ENCODE peak calls at places on chromosomes 13 and 19, in five cellular contexts. S is tibial nerve, N is upper lobe of right lung, F is esophagus muscularis mucosa, W is heart left ventricle. B is an unnamed sample. For H3K36me3, the result is how much of the 10 kb centered on the place peaks cover.

GRCh38 chr13:74134777-74135305 is 637 bp upstream of the KLF12 start:
- DNase-seq in F (peak), S (peak), N (peak), W (peak), B (no peak)

GRCh38 chr19:14375055-14375581 is 6.1 kb upstream of the ADGRE5 start:
- DNase-seq in N (peak), W (peak), F (no peak), S (no peak), B (no peak)

GRCh38 chr13:23945612-23946011 is 48.3 kb upstream of the C1QTNF9B start:
- DNase-seq in W (no peak), N (no peak), S (no peak), F (no peak), B (no peak)

GRCh38 chr19:58117841-58118575 is 20.0 kb upstream of the ZSCAN18 start:
- DNase-seq in F (no peak), S (no peak), W (no peak), N (no peak), B (no peak)

GRCh38 chr19:31316201-31316951 is 32.9 kb downstream of the TSHZ3 start:
- DNase-seq in N (no peak), S (no peak), F (no peak), W (no peak), B (no peak)

GRCh38 chr13:33744589-33745369 is 73.2 kb upstream of the RFC3 start:
- DNase-seq in S (no peak), F (no peak), W (no peak), N (peak), B (no peak)

GRCh38 chr13:49226613-49227012 is 6.5 kb downstream of the MLNR start:
- DNase-seq in W (no peak), N (no peak), S (no peak), F (no peak), B (no peak)

GRCh38 chr13:20461481-20461859 is 64.2 kb downstream of the CRYL1 start:
- DNase-seq in W (peak), F (peak), S (no peak), N (no peak), B (no peak)

GRCh38 chr19:54158812-54159351 is 639 bp downstream of the LENG1 start:
- DNase-seq in F (no peak), N (no peak), S (no peak), W (no peak), B (no peak)

GRCh38 chr19:34847393-34847792 is 74.4 kb upstream of the ZNF599 start:
- DNase-seq in F (no peak), N (no peak), W (no peak), S (no peak), B (no peak)

GRCh38 chr19:14408641-14409120 is 10.5 kb downstream of the DDX39A start:
- DNase-seq in N (no peak), F (no peak), W (no peak), S (no peak), B (no peak)

GRCh38 chr19:56097776-56098175 is 23.3 kb downstream of the ZNF787 start:
- DNase-seq in F (no peak), N (no peak), S (no peak), W (no peak), B (no peak)

GRCh38 chr19:37972803-37973202 is 65.8 kb downstream of the SIPA1L3 start:
- DNase-seq in N (no peak), F (no peak), W (no peak), S (no peak), B (no peak)

GRCh38 chr19:33788676-33789075 is 8.0 kb upstream of the KCTD15 start:
- DNase-seq in F (no peak), W (no peak), S (no peak), N (no peak), B (no peak)

GRCh38 chr13:43159007-43159406 is 135.6 kb downstream of the DNAJC15 start:
- DNase-seq in S (no peak), N (no peak), F (peak), W (no peak), B (no peak)

GRCh38 chr13:75754936-75755335 is 118.8 kb downstream of the LMO7 start:
- DNase-seq in W (no peak), N (no peak), F (no peak), S (no peak), B (no peak)

GRCh38 chr13:69641773-69642172 is 465.9 kb upstream of the ATXN8OS start:
- DNase-seq in N (no peak), W (no peak), F (no peak), S (no peak), B (no peak)

GRCh38 chr19:48325265-48325910 is at the start of gene EMP3:
- DNase-seq in F (no peak), W (peak), S (peak), N (peak), B (peak)

GRCh38 chr19:12666305-12667048 is at the start of the genes MAN2B1 and WDR83:
- DNase-seq in N (peak), F (no peak), S (peak), W (peak), B (no peak)

GRCh38 chr13:86425127-86425526 is 625.9 kb upstream of the SLITRK6 start:
- DNase-seq in N (no peak), W (no peak), S (no peak), F (no peak), B (no peak)

GRCh38 chr19:44644391-44645016 is 794 bp downstream of the PVR start:
- DNase-seq in W (no peak), N (peak), S (no peak), F (no peak), B (no peak)

GRCh38 chr13:99990045-99990977 is 8.7 kb downstream of the ZIC2 start:
- DNase-seq in N (no peak), W (no peak), S (no peak), F (peak), B (no peak)

GRCh38 chr13:32587774-32588165 is 1.5 kb downstream of the PDS5B start:
- DNase-seq in S (no peak), N (no peak), W (no peak), F (no peak), B (no peak)

GRCh38 chr19:50427997-50428425 is 4.7 kb upstream of the MYBPC2 start:
- DNase-seq in N (peak), S (peak), W (peak), F (peak), B (no peak)

GRCh38 chr13:41313659-41314197 is 2.7 kb downstream of the NAA16 start:
- DNase-seq in S (no peak), N (no peak), F (no peak), W (no peak), B (no peak)

GRCh38 chr13:41458187-41458938 is 1.0 kb downstream of the RGCC start:
- DNase-seq in W (peak), F (no peak), S (no peak), N (peak), B (no peak)

GRCh38 chr13:27374650-27375049 is 49.8 kb upstream of the GTF3A start:
- DNase-seq in W (peak), N (no peak), S (peak), F (no peak), B (peak)

GRCh38 chr13:80166352-80166751 is 174.6 kb downstream of the SPRY2 start:
- DNase-seq in W (no peak), N (no peak), S (no peak), F (no peak), B (no peak)

GRCh38 chr13:50575138-50575537 is 268.4 kb downstream of the DLEU7 start:
- DNase-seq in F (no peak), N (no peak), S (no peak), W (no peak), B (no peak)

GRCh38 chr13:60922526-60923231 is 493.0 kb downstream of the PCDH20 start:
- DNase-seq in S (no peak), F (no peak), N (no peak), W (no peak), B (no peak)

GRCh38 chr19:13079542-13079986 is 23.1 kb downstream of the LYL1 start:
- DNase-seq in W (no peak), N (peak), F (no peak), S (no peak), B (peak)

GRCh38 chr13:78601886-78602560 is 1.3 kb downstream of the POU4F1 start:
- DNase-seq in F (no peak), W (no peak), S (no peak), N (no peak), B (no peak)

GRCh38 chr13:78600317-78600899 is 2.9 kb downstream of the POU4F1 start:
- DNase-seq in W (no peak), F (no peak), N (no peak), S (no peak), B (no peak)

GRCh38 chr13:78599911-78600310 is 3.4 kb downstream of the POU4F1 start:
- DNase-seq in F (no peak), S (no peak), W (no peak), N (no peak), B (no peak)

GRCh38 chr13:78602561-78603239 is 652 bp downstream of the POU4F1 start:
- DNase-seq in S (no peak), F (no peak), N (no peak), W (no peak), B (no peak)

DNA sequence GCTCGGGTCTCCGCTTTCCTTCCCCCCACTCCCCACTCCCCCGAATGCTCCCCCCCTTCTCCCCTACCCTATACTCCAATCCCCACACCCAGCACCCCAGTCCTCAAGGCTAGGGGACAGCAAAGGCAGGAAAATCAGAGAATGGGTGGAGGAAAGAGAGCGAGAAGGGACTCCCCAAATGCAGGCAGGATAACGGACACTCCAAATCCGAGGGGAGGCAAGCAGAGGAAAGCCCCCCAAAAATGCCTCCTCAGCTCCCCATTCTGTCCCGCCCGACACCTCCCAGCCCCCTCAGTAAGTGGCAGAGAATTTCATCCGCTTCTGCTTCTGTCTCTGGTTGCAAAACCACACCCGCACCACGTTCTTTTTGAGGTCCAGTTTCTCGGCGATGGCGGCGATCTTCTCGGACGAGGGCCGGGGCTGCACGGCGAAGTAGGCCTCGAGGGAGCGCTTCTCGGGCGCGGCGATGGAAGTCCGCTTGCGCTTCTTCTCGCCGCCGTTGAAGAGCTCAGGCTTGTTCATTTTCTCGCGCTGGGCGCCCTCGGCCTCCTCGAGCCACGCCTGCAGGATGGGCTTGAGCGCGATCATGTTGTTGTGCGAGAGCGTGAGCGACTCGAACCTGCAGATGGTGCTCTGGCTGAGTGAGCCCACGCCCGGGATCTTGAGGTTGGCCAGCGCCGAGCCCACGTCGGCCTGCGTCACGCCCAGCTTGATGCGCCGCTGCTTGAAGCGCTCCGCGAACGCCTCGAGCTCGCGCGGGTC is 2.0 kb downstream of the POU4F1 start:
- DNase-seq in S (no peak), N (no peak), W (no peak), F (no peak), B (no peak)
- H3K4me3 ChIP-seq in S (peak), N (peak), W (no peak), F (peak), B (no peak)

GRCh38 chr19:17055636-17056035 is 19.6 kb downstream of the HAUS8 start:
- DNase-seq in N (no peak), S (no peak), F (no peak), W (no peak), B (no peak)
- H3K36me3 ChIP-seq in N (under half), S (under half), F (under half), W (half or more), B (under half)

GRCh38 chr13:46562581-46562980 is 9.6 kb downstream of the LRCH1 start:
- DNase-seq in S (no peak), N (no peak), F (no peak), W (no peak), B (no peak)

GRCh38 chr13:46569471-46569870 is 16.5 kb downstream of the LRCH1 start:
- DNase-seq in F (no peak), S (no peak), N (no peak), W (no peak), B (no peak)

GRCh38 chr13:46562152-46562551 is 9.2 kb downstream of the LRCH1 start:
- DNase-seq in S (no peak), W (no peak), F (no peak), N (no peak), B (no peak)

GRCh38 chr13:46567671-46568070 is 14.7 kb downstream of the LRCH1 start:
- DNase-seq in W (no peak), N (no peak), S (no peak), F (no peak), B (no peak)

DNA sequence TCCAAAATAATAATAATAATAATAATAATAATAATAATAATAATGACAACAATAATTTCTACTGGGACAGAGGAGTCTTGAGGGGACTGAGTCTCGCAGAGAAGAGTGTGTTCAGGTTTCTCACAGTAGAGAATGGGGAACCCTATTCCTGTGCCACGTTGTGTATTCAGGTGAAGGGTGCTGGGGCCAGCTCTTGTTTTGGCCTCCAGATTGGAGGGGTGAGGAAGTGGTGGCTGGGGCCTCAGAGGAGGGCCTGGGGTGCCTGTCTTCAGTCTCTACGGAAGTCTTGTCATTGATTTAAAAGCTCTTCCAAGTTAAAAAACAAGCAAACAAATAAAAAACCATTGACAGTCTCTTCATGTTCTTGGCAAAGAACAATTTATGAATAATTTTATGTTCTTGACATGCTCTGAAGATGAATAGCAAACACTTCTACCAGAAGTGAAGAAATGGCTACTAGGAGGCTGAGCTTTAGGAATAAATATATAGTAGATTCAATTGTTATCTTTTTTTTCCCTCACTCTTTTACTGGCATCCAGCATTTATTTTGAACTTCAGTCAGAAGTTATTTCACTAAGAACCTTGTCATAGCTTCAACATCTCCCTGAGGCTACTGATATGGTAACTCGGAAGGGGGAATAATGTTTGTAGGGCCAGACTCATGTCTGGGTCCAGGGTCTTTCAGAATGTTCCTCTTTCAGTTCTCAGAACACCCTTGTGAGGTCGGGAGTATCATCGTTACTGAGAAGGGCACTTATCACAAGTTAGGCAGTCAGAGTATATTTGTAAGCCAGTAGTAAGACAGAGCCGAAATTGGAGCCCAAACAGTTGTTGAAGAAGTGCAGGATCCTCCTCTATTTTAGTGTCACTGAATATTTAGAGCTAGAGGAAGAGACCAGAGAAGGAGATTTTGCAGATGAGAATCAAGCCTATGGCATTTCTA is 13.1 kb downstream of the LRCH1 start:
- DNase-seq in F (no peak), S (no peak), N (no peak), W (no peak), B (no peak)
- H3K4me3 ChIP-seq in F (no peak), S (no peak), N (no peak), W (no peak), B (no peak)

GRCh38 chr13:72544042-72544441 is 183.4 kb downstream of the MZT1 start:
- DNase-seq in F (no peak), S (no peak), N (no peak), W (no peak), B (no peak)
- H3K36me3 ChIP-seq in F (under half), S (under half), N (under half), W (under half), B (under half)

DNA sequence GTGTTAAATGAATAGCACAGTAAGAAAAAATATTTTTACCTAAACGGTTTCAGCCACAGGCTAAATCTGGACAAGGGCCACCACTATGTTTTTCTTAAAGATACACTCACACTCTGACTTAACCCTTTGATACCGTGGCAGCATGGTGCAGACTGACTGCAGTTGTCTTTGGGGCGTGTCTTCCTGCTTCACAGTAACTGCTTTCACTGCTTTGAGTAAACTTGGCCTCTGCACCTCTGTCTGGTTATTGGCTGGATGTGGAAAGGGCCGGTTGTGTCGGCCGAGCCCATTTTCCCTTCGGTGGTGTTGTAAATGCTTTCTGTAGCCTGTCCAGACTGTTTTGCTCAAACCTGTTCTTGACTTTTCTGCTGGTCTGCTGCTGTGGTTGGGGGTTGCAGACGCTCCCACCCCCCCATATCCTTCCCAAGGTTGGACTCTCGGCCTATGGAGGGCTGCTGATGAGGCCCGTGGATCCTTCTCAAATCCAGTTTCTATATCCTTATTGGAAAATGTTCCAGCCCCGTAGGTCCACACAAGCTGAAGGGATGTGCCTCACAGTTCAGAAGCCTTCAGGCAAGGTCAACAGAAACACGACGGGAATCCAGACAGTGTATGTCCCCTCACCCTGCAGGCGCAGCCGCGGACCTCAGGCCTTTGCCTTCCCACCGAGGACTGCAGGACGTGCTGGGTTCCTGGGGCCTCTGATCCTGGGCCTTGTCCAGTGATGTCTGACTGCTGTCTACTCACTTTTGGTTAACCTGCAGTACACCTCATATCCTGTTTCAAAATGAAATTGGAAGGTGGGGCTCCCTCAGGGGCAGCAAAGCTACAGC is 90.2 kb upstream of the RNF113B start:
- DNase-seq in W (no peak), S (no peak), N (no peak), F (no peak), B (no peak)
- H3K4me3 ChIP-seq in W (no peak), S (no peak), N (no peak), F (peak), B (no peak)

B was measured in BJ.